ENCODE peak calls at places on chromosomes 1 and 21, in eight cellular contexts. H is NCI-H1417 treated with DMSO at 0.1 percent for 48 hours; A is kidney tubule cell; W is progenitor cell of endocrine pancreas; D is NT2/D1; Y is activated CD8-positive, alpha-beta memory T cell treated with anti-CD3 and anti-CD28 coated beads for 24 hours; U is fibroblast of lung; E is non-pigmented ciliary epithelial cell. I is an unnamed sample.

GRCh38 chr21:37072239-37072987 is 458 bp downstream of the PIGP start:
- DNase-seq in H (peak), A (peak), W (no peak), D (no peak), Y (peak), U (peak), E (no peak), I (peak)

GRCh38 chr1:119385650-119386049 is 17.1 kb downstream of the HAO2 start:
- DNase-seq in H (no peak), A (no peak), W (no peak), D (no peak), Y (no peak), U (no peak), E (no peak), I (no peak)

GRCh38 chr1:193408782-193409293 is 222.4 kb upstream of the B3GALT2 start:
- DNase-seq in H (no peak), A (peak), W (no peak), D (no peak), Y (no peak), U (peak), E (peak), I (no peak)

GRCh38 chr1:64524614-64525013 is 54.7 kb downstream of the CACHD1 start:
- DNase-seq in H (no peak), A (no peak), W (no peak), D (no peak), Y (no peak), U (no peak), E (no peak), I (no peak)

GRCh38 chr1:113540328-113540727 is 150.0 kb downstream of the MAGI3 start:
- DNase-seq in H (no peak), A (no peak), W (no peak), D (no peak), Y (no peak), U (no peak), E (no peak), I (peak)

GRCh38 chr21:33661146-33661545 is 18.8 kb downstream of the ITSN1 start:
- DNase-seq in H (no peak), A (no peak), W (no peak), D (no peak), Y (no peak), U (no peak), E (no peak), I (no peak)

GRCh38 chr1:206568256-206568655 is 44.0 kb downstream of the EIF2D start:
- DNase-seq in H (no peak), A (no peak), W (no peak), D (no peak), Y (no peak), U (peak), E (no peak), I (no peak)

GRCh38 chr1:39305555-39305954 is 101.1 kb downstream of the MACF1 start:
- DNase-seq in H (no peak), A (no peak), W (no peak), D (no peak), Y (no peak), U (no peak), E (no peak), I (no peak)

GRCh38 chr1:54052470-54052933 is 502 bp downstream of the TMEM59 start:
- DNase-seq in H (no peak), A (peak), W (peak), D (peak), Y (no peak), U (peak), E (no peak), I (peak)

GRCh38 chr1:43493661-43494450 is 36.8 kb upstream of the PTPRF start:
- DNase-seq in H (no peak), A (no peak), W (no peak), D (peak), Y (no peak), U (no peak), E (no peak), I (no peak)

GRCh38 chr1:11598461-11598860 is 55.8 kb downstream of the FBXO2 start:
- DNase-seq in H (no peak), A (peak), W (no peak), D (no peak), Y (no peak), U (peak), E (no peak), I (no peak)

GRCh38 chr1:241325441-241325840 is 31.6 kb downstream of the RGS7 start:
- DNase-seq in H (no peak), A (no peak), W (no peak), D (no peak), Y (no peak), U (no peak), E (no peak), I (no peak)

GRCh38 chr1:2412773-2413494 is 570 bp upstream of the PEX10 start:
- DNase-seq in H (no peak), A (peak), W (no peak), D (no peak), Y (peak), U (peak), E (no peak), I (peak)

GRCh38 chr1:47684964-47685762 is 247.3 kb downstream of the FOXD2 start:
- DNase-seq in H (no peak), A (no peak), W (no peak), D (no peak), Y (peak), U (peak), E (no peak), I (no peak)

I was measured in NCI-H774.